ENCODE peak calls at places on chromosome 11, in ten cellular contexts. W, S, U, D, K, I, Y, X, O and P are unnamed samples.
A peak's percentile ranks its signal among the peaks of the same experiment; 100 is the strongest.

GRCh38 chr11:14422052-14422813 is 63.2 kb upstream of the RRAS2 start:
- DNase-seq in W (peak; percentile 76), U (peak; percentile 45), S (peak; percentile 80), I (peak; percentile 69), Y (peak; percentile 100), X (peak; percentile 95), O (peak; percentile 100), K (peak; percentile 63), D (peak; percentile 41), P (peak; percentile 89)

GRCh38 chr11:65501005-65501529 is 2.2 kb downstream of the MALAT1 start:
- DNase-seq in Y (no peak), O (peak; percentile 42), W (no peak), K (no peak), S (no peak), U (no peak), X (no peak), I (no peak), D (no peak), P (no peak)

GRCh38 chr11:1382831-1383607 is 6.7 kb upstream of the BRSK2 start:
- DNase-seq in I (peak; percentile 91), U (peak; percentile 64), Y (peak; percentile 94), K (peak; percentile 35), X (no peak), W (peak; percentile 91), S (peak; percentile 73), D (peak; percentile 80), O (peak; percentile 79), P (peak; percentile 84)

GRCh38 chr11:10310301-10310841 is 5.5 kb downstream of the ADM start:
- DNase-seq in U (no peak), I (no peak), O (peak; percentile 68), D (no peak), Y (peak; percentile 43), K (no peak), W (no peak), X (no peak), S (no peak), P (no peak)

GRCh38 chr11:16739326-16739875 is 954 bp downstream of the C11orf58 start:
- DNase-seq in D (no peak), Y (peak; percentile 58), S (no peak), U (no peak), X (no peak), I (peak; percentile 17), K (no peak), W (no peak), O (peak; percentile 28), P (no peak)

GRCh38 chr11:87422566-87422965 is 384.8 kb downstream of the TMEM135 start:
- DNase-seq in X (no peak), K (no peak), U (no peak), S (no peak), D (no peak), W (no peak), Y (peak; percentile 43), O (peak; percentile 22), I (no peak), P (no peak)

GRCh38 chr11:75480185-75480889 is 45.4 kb downstream of the GDPD5 start:
- DNase-seq in Y (no peak), W (no peak), O (no peak), U (no peak), K (no peak), D (no peak), I (no peak), S (no peak), X (no peak), P (no peak)

GRCh38 chr11:34208266-34209135 is 103.1 kb downstream of the NAT10 start:
- DNase-seq in K (no peak), S (no peak), I (no peak), O (peak; percentile 39), Y (peak; percentile 63), U (no peak), W (no peak), X (peak; percentile 94), D (no peak), P (no peak)

GRCh38 chr11:58616594-58616993 is 5.9 kb upstream of the CNTF start:
- DNase-seq in K (no peak), I (no peak), S (peak; percentile 43), O (peak; percentile 95), W (no peak), Y (peak; percentile 92), D (peak; percentile 38), U (no peak), X (no peak), P (no peak)

GRCh38 chr11:108494182-108494581 is 4.0 kb downstream of the POGLUT3 start:
- DNase-seq in K (no peak), U (no peak), W (no peak), D (no peak), Y (no peak), I (no peak), X (no peak), O (no peak), S (no peak), P (no peak)

GRCh38 chr11:128311742-128312719 is 275.3 kb downstream of the ETS1 start:
- DNase-seq in U (no peak), X (no peak), D (no peak), O (no peak), K (no peak), Y (no peak), W (no peak), I (no peak), S (no peak), P (no peak)
- H3K27ac ChIP-seq in U (no peak overlapping the region), X (no peak overlapping the region), D (no peak overlapping the region), O (no peak overlapping the region), K (no peak overlapping the region), Y (no peak overlapping the region), W (no peak overlapping the region), I (no peak overlapping the region), S (no peak overlapping the region), P (no peak overlapping the region)

GRCh38 chr11:119314748-119315138 is 2.2 kb downstream of the MCAM start:
- DNase-seq in D (no peak), I (peak; percentile 20), Y (no peak), O (no peak), W (no peak), S (no peak), U (no peak), K (no peak), X (no peak), P (no peak)
- H3K27ac ChIP-seq in D (no peak overlapping the region), I (no peak overlapping the region), Y (no peak overlapping the region), O (no peak overlapping the region), W (peak overlapping the region; percentile 90), S (peak overlapping the region; percentile 99), U (peak overlapping the region; percentile 85), K (peak overlapping the region; percentile 99), X (no peak overlapping the region), P (peak overlapping the region; percentile 99)

GRCh38 chr11:115652094-115652493 is 147.9 kb upstream of the CADM1 start:
- DNase-seq in D (no peak), W (no peak), X (peak; percentile 8), U (no peak), I (no peak), O (no peak), Y (no peak), K (no peak), S (no peak), P (no peak)

GRCh38 chr11:115653926-115654325 is 149.7 kb upstream of the CADM1 start:
- DNase-seq in I (no peak), X (no peak), K (no peak), D (no peak), S (no peak), U (no peak), Y (no peak), W (no peak), O (no peak), P (no peak)

GRCh38 chr11:115654792-115655191 is 150.6 kb upstream of the CADM1 start:
- DNase-seq in U (no peak), K (no peak), W (no peak), S (no peak), X (no peak), I (no peak), Y (no peak), O (no peak), D (no peak), P (no peak)

GRCh38 chr11:115653076-115653475 is 148.9 kb upstream of the CADM1 start:
- DNase-seq in S (no peak), O (peak; percentile 69), I (no peak), K (no peak), X (no peak), Y (no peak), U (no peak), W (no peak), D (no peak), P (no peak)

DNA sequence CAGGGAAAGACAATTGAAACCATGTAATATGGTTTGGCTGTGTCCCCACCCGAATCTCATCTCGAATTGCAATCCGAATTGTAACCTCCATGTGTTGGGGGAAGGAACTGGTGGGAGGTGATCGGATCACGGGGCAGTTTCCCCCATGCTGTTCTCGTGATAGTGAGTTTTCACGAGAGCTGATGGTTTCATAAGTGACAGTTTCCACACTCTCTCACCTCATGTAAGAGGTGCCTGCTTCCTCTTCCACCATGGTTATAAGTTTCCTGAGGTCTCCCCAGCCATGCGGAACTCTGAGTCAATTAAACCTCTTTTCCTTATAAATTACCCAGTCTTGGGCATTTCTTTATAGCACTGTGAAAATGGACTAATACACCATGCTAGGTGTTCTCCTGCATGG is 148.3 kb upstream of the CADM1 start:
- DNase-seq in X (no peak), I (no peak), D (no peak), O (no peak), W (no peak), K (no peak), U (no peak), Y (no peak), S (no peak), P (no peak)
- H3K27ac ChIP-seq in X (no peak overlapping the region), I (no peak overlapping the region), D (no peak overlapping the region), O (no peak overlapping the region), W (no peak overlapping the region), K (no peak overlapping the region), U (no peak overlapping the region), Y (no peak overlapping the region), S (no peak overlapping the region), P (no peak overlapping the region)

DNA sequence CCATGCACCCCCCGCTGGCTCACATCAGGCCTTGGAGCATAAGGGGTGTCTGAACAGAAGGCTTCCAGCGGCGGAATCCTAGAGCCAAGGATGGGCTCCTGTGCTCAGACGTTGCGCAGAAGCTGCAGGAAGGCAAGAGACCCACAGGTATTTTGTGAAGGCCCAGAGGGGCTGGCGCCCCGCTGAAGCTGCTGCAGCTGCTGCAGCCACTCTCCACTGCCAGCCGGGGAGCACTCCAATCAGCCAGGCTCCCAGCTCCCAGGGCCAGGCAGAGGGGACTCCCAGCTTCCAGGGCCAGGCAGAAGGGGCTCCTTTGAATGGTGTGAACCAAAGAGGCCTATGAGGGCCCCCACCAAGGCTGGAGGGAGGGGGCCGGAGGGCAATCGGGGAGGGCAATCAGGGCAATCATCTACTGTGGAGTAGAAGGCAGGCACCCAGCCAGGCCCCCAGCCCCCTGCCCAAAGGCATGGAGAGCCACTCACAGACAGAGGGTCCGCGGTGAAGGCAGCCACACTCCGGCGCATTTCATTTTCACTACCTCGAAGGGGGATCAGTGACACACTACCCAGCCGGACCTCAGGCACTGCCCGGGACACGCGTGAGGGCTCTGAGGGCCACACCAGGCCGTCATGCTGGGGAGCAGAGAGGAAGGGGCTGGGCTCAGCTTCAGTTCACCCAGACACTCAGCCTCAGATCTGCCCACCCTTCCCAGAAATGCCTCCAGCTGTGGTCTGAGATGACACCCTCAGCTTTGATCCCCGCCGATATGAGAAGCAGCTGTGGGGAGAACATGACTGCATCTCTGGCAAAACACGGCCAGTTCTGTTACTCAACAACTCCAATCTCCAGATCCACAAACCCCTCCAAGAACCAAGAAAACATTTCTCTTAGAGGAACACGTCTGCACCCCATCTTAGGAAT is 11.6 kb upstream of the PDE2A start:
- DNase-seq in S (peak; percentile 53), I (peak; percentile 66), D (no peak), O (peak; percentile 19), W (no peak), Y (peak; percentile 85), X (no peak), U (no peak), K (no peak), P (no peak)
- H3K27ac ChIP-seq in S (no peak overlapping the region), I (peak overlapping the region; percentile 51), D (no peak overlapping the region), O (no peak overlapping the region), W (peak overlapping the region; percentile 66), Y (peak overlapping the region; percentile 49), X (no peak overlapping the region), U (peak overlapping the region; percentile 52), K (no peak overlapping the region), P (peak overlapping the region; percentile 61)